ENCODE peak calls at places on chromosomes 4 and X, in four cellular contexts. E is dorsolateral prefrontal cortex; G is activated CD4-positive, alpha-beta T cell treated with anti-CD3 and anti-CD28 coated beads, Interleukin-2, amount 50 U/mL, for 24 hours; X is psoas muscle. Q is an unnamed sample.
A peak's percentile ranks its signal among the peaks of the same experiment; 100 is the strongest.

GRCh38 chrX:97126020-97126419 is 242.3 kb downstream of the RPA4 start:
- DNase-seq in E (no peak), G (no peak), X (no peak), Q (no peak)

GRCh38 chr4:155442267-155443105 is 65.7 kb upstream of the MAP9 start:
- DNase-seq in E (peak; percentile 76), G (peak; percentile 35), X (peak; percentile 82), Q (peak; percentile 48)

GRCh38 chr4:16140520-16141249 is 56.9 kb upstream of the PROM1 start:
- DNase-seq in E (no peak), G (no peak), X (no peak), Q (no peak)

GRCh38 chr4:100736651-100737450 is 219.0 kb upstream of the EMCN start:
- DNase-seq in E (no peak), G (no peak), X (no peak), Q (no peak)

GRCh38 chr4:54186371-54186770 is 42.7 kb upstream of the PDGFRA start:
- DNase-seq in E (no peak), G (no peak), X (no peak), Q (no peak)

GRCh38 chr4:6869944-6870343 is 39.7 kb upstream of the TBC1D14 start:
- DNase-seq in E (no peak), G (no peak), X (peak; percentile 74), Q (no peak)

GRCh38 chrX:120603707-120604358 is at the start of gene MCTS1:
- DNase-seq in E (peak; percentile 75), G (peak; percentile 71), X (peak; percentile 89), Q (peak; percentile 73)

GRCh38 chr4:63349674-63350025 is 1059.6 kb downstream of the TECRL start:
- DNase-seq in E (peak; percentile 42), G (no peak), X (no peak), Q (no peak)

GRCh38 chr4:76984788-76985211 is 35.2 kb downstream of the SEPTIN11 start:
- DNase-seq in E (no peak), G (no peak), X (peak; percentile 79), Q (no peak)

GRCh38 chr4:4437798-4438470 is 51.0 kb downstream of the NSG1 start:
- DNase-seq in E (no peak), G (no peak), X (no peak), Q (no peak)

GRCh38 chr4:150579591-150580234 is 2.2 kb upstream of the MAB21L2 start:
- DNase-seq in E (no peak), G (no peak), X (peak; percentile 53), Q (no peak)

GRCh38 chr4:157013656-157014055 is 42.1 kb upstream of the PDGFC start:
- DNase-seq in E (no peak), G (no peak), X (no peak), Q (no peak)